ENCODE peak calls at places on chromosome 3, in seven cellular contexts. One of them, this sample, is unnamed.

GRCh38 chr3:154779571-154779970 is 300.5 kb upstream of the MME start:
- DNase-seq in lung: no peak
- DNase-seq in activated CD8-positive, alpha-beta memory T cell treated with anti-CD3 and anti-CD28 coated beads for 48 hours: no peak
- DNase-seq in Calu3: no peak
- DNase-seq in activated effector memory CD4-positive, alpha-beta T cell treated with anti-CD3 and anti-CD28 coated beads, Interleukin-2, amount 50 U/mL, for 16 hours: no peak
- DNase-seq in stimulated activated CD4-positive, alpha-beta T cell treated with anti-CD3 and anti-CD28 coated beads, Interleukin-2, amount 100 ng/mL, for 48 hours: no peak
- DNase-seq in SK-MEL-5: peak; percentile 81
- DNase-seq in this sample: no peak

GRCh38 chr3:187292186-187292585 is 649 bp upstream of the MASP1 start:
- DNase-seq in lung: no peak
- DNase-seq in Calu3: no peak
- DNase-seq in activated CD8-positive, alpha-beta memory T cell treated with anti-CD3 and anti-CD28 coated beads for 48 hours: no peak
- DNase-seq in activated effector memory CD4-positive, alpha-beta T cell treated with anti-CD3 and anti-CD28 coated beads, Interleukin-2, amount 50 U/mL, for 16 hours: no peak
- DNase-seq in stimulated activated CD4-positive, alpha-beta T cell treated with anti-CD3 and anti-CD28 coated beads, Interleukin-2, amount 100 ng/mL, for 48 hours: no peak
- DNase-seq in SK-MEL-5: no peak
- DNase-seq in this sample: no peak

GRCh38 chr3:119782435-119782834 is 534 bp downstream of the NR1I2 start:
- DNase-seq in SK-MEL-5: no peak
- DNase-seq in stimulated activated CD4-positive, alpha-beta T cell treated with anti-CD3 and anti-CD28 coated beads, Interleukin-2, amount 100 ng/mL, for 48 hours: no peak
- DNase-seq in Calu3: no peak
- DNase-seq in activated CD8-positive, alpha-beta memory T cell treated with anti-CD3 and anti-CD28 coated beads for 48 hours: no peak
- DNase-seq in lung: no peak
- DNase-seq in activated effector memory CD4-positive, alpha-beta T cell treated with anti-CD3 and anti-CD28 coated beads, Interleukin-2, amount 50 U/mL, for 16 hours: no peak
- DNase-seq in this sample: no peak

GRCh38 chr3:5731100-5731499 is 543.6 kb downstream of the EDEM1 start:
- DNase-seq in SK-MEL-5: peak; percentile 67
- DNase-seq in stimulated activated CD4-positive, alpha-beta T cell treated with anti-CD3 and anti-CD28 coated beads, Interleukin-2, amount 100 ng/mL, for 48 hours: no peak
- DNase-seq in lung: no peak
- DNase-seq in activated effector memory CD4-positive, alpha-beta T cell treated with anti-CD3 and anti-CD28 coated beads, Interleukin-2, amount 50 U/mL, for 16 hours: no peak
- DNase-seq in Calu3: no peak
- DNase-seq in activated CD8-positive, alpha-beta memory T cell treated with anti-CD3 and anti-CD28 coated beads for 48 hours: no peak
- DNase-seq in this sample: no peak

GRCh38 chr3:192888121-192888520 is 29.5 kb downstream of the MB21D2 start:
- DNase-seq in Calu3: no peak
- DNase-seq in lung: no peak
- DNase-seq in SK-MEL-5: no peak
- DNase-seq in activated effector memory CD4-positive, alpha-beta T cell treated with anti-CD3 and anti-CD28 coated beads, Interleukin-2, amount 50 U/mL, for 16 hours: no peak
- DNase-seq in activated CD8-positive, alpha-beta memory T cell treated with anti-CD3 and anti-CD28 coated beads for 48 hours: no peak
- DNase-seq in stimulated activated CD4-positive, alpha-beta T cell treated with anti-CD3 and anti-CD28 coated beads, Interleukin-2, amount 100 ng/mL, for 48 hours: no peak
- DNase-seq in this sample: no peak

GRCh38 chr3:53776494-53777101 is 69.6 kb downstream of the CHDH start:
- DNase-seq in activated effector memory CD4-positive, alpha-beta T cell treated with anti-CD3 and anti-CD28 coated beads, Interleukin-2, amount 50 U/mL, for 16 hours: no peak
- DNase-seq in lung: no peak
- DNase-seq in stimulated activated CD4-positive, alpha-beta T cell treated with anti-CD3 and anti-CD28 coated beads, Interleukin-2, amount 100 ng/mL, for 48 hours: no peak
- DNase-seq in activated CD8-positive, alpha-beta memory T cell treated with anti-CD3 and anti-CD28 coated beads for 48 hours: no peak
- DNase-seq in SK-MEL-5: no peak
- DNase-seq in Calu3: no peak
- DNase-seq in this sample: no peak

GRCh38 chr3:173153631-173154030 is 12.6 kb upstream of the SPATA16 start:
- DNase-seq in Calu3: no peak
- DNase-seq in SK-MEL-5: no peak
- DNase-seq in lung: no peak
- DNase-seq in stimulated activated CD4-positive, alpha-beta T cell treated with anti-CD3 and anti-CD28 coated beads, Interleukin-2, amount 100 ng/mL, for 48 hours: no peak
- DNase-seq in activated CD8-positive, alpha-beta memory T cell treated with anti-CD3 and anti-CD28 coated beads for 48 hours: no peak
- DNase-seq in activated effector memory CD4-positive, alpha-beta T cell treated with anti-CD3 and anti-CD28 coated beads, Interleukin-2, amount 50 U/mL, for 16 hours: no peak
- DNase-seq in this sample: no peak

GRCh38 chr3:112744068-112744467 is 102.6 kb downstream of the CD200R1L start:
- DNase-seq in activated CD8-positive, alpha-beta memory T cell treated with anti-CD3 and anti-CD28 coated beads for 48 hours: no peak
- DNase-seq in activated effector memory CD4-positive, alpha-beta T cell treated with anti-CD3 and anti-CD28 coated beads, Interleukin-2, amount 50 U/mL, for 16 hours: no peak
- DNase-seq in SK-MEL-5: no peak
- DNase-seq in lung: no peak
- DNase-seq in stimulated activated CD4-positive, alpha-beta T cell treated with anti-CD3 and anti-CD28 coated beads, Interleukin-2, amount 100 ng/mL, for 48 hours: no peak
- DNase-seq in Calu3: no peak
- DNase-seq in this sample: no peak

GRCh38 chr3:169657351-169658124 is 6.0 kb downstream of the MECOM start:
- DNase-seq in Calu3: peak; percentile 63
- DNase-seq in SK-MEL-5: no peak
- DNase-seq in activated effector memory CD4-positive, alpha-beta T cell treated with anti-CD3 and anti-CD28 coated beads, Interleukin-2, amount 50 U/mL, for 16 hours: no peak
- DNase-seq in stimulated activated CD4-positive, alpha-beta T cell treated with anti-CD3 and anti-CD28 coated beads, Interleukin-2, amount 100 ng/mL, for 48 hours: no peak
- DNase-seq in lung: peak; percentile 63
- DNase-seq in activated CD8-positive, alpha-beta memory T cell treated with anti-CD3 and anti-CD28 coated beads for 48 hours: no peak
- DNase-seq in this sample: no peak

GRCh38 chr3:148707596-148708386 is 10.1 kb downstream of the AGTR1 start:
- DNase-seq in Calu3: no peak
- DNase-seq in activated effector memory CD4-positive, alpha-beta T cell treated with anti-CD3 and anti-CD28 coated beads, Interleukin-2, amount 50 U/mL, for 16 hours: no peak
- DNase-seq in activated CD8-positive, alpha-beta memory T cell treated with anti-CD3 and anti-CD28 coated beads for 48 hours: no peak
- DNase-seq in stimulated activated CD4-positive, alpha-beta T cell treated with anti-CD3 and anti-CD28 coated beads, Interleukin-2, amount 100 ng/mL, for 48 hours: no peak
- DNase-seq in SK-MEL-5: no peak
- DNase-seq in lung: no peak
- DNase-seq in this sample: no peak

GRCh38 chr3:178455966-178456365 is 80.3 kb upstream of the KCNMB2 start:
- DNase-seq in activated effector memory CD4-positive, alpha-beta T cell treated with anti-CD3 and anti-CD28 coated beads, Interleukin-2, amount 50 U/mL, for 16 hours: no peak
- DNase-seq in stimulated activated CD4-positive, alpha-beta T cell treated with anti-CD3 and anti-CD28 coated beads, Interleukin-2, amount 100 ng/mL, for 48 hours: no peak
- DNase-seq in Calu3: no peak
- DNase-seq in SK-MEL-5: no peak
- DNase-seq in activated CD8-positive, alpha-beta memory T cell treated with anti-CD3 and anti-CD28 coated beads for 48 hours: no peak
- DNase-seq in lung: no peak
- DNase-seq in this sample: no peak

GRCh38 chr3:195751584-195751983 is 30.8 kb downstream of the MUC20 start:
- DNase-seq in Calu3: no peak
- DNase-seq in lung: no peak
- DNase-seq in activated CD8-positive, alpha-beta memory T cell treated with anti-CD3 and anti-CD28 coated beads for 48 hours: no peak
- DNase-seq in SK-MEL-5: no peak
- DNase-seq in stimulated activated CD4-positive, alpha-beta T cell treated with anti-CD3 and anti-CD28 coated beads, Interleukin-2, amount 100 ng/mL, for 48 hours: no peak
- DNase-seq in activated effector memory CD4-positive, alpha-beta T cell treated with anti-CD3 and anti-CD28 coated beads, Interleukin-2, amount 50 U/mL, for 16 hours: no peak
- DNase-seq in this sample: no peak

GRCh38 chr3:129745253-129745652 is 138.8 kb upstream of the PLXND1 start:
- DNase-seq in SK-MEL-5: no peak
- DNase-seq in lung: no peak
- DNase-seq in Calu3: no peak
- DNase-seq in stimulated activated CD4-positive, alpha-beta T cell treated with anti-CD3 and anti-CD28 coated beads, Interleukin-2, amount 100 ng/mL, for 48 hours: no peak
- DNase-seq in activated effector memory CD4-positive, alpha-beta T cell treated with anti-CD3 and anti-CD28 coated beads, Interleukin-2, amount 50 U/mL, for 16 hours: no peak
- DNase-seq in activated CD8-positive, alpha-beta memory T cell treated with anti-CD3 and anti-CD28 coated beads for 48 hours: no peak
- DNase-seq in this sample: no peak

GRCh38 chr3:32782417-32782816 is 35.4 kb upstream of the TRIM71 start:
- DNase-seq in SK-MEL-5: no peak
- DNase-seq in lung: no peak
- DNase-seq in activated CD8-positive, alpha-beta memory T cell treated with anti-CD3 and anti-CD28 coated beads for 48 hours: no peak
- DNase-seq in activated effector memory CD4-positive, alpha-beta T cell treated with anti-CD3 and anti-CD28 coated beads, Interleukin-2, amount 50 U/mL, for 16 hours: no peak
- DNase-seq in stimulated activated CD4-positive, alpha-beta T cell treated with anti-CD3 and anti-CD28 coated beads, Interleukin-2, amount 100 ng/mL, for 48 hours: no peak
- DNase-seq in Calu3: no peak
- DNase-seq in this sample: no peak

GRCh38 chr3:112097378-112097777 is 11.2 kb downstream of the C3orf52 start:
- DNase-seq in stimulated activated CD4-positive, alpha-beta T cell treated with anti-CD3 and anti-CD28 coated beads, Interleukin-2, amount 100 ng/mL, for 48 hours: no peak
- DNase-seq in activated effector memory CD4-positive, alpha-beta T cell treated with anti-CD3 and anti-CD28 coated beads, Interleukin-2, amount 50 U/mL, for 16 hours: no peak
- DNase-seq in Calu3: peak; percentile 79
- DNase-seq in SK-MEL-5: peak; percentile 83
- DNase-seq in activated CD8-positive, alpha-beta memory T cell treated with anti-CD3 and anti-CD28 coated beads for 48 hours: no peak
- DNase-seq in lung: peak; percentile 66
- DNase-seq in this sample: peak; percentile 99

GRCh38 chr3:58093573-58094195 is 85.5 kb downstream of the FLNB start:
- DNase-seq in Calu3: peak; percentile 54
- DNase-seq in SK-MEL-5: peak; percentile 8
- DNase-seq in activated effector memory CD4-positive, alpha-beta T cell treated with anti-CD3 and anti-CD28 coated beads, Interleukin-2, amount 50 U/mL, for 16 hours: no peak
- DNase-seq in activated CD8-positive, alpha-beta memory T cell treated with anti-CD3 and anti-CD28 coated beads for 48 hours: no peak
- DNase-seq in lung: no peak
- DNase-seq in stimulated activated CD4-positive, alpha-beta T cell treated with anti-CD3 and anti-CD28 coated beads, Interleukin-2, amount 100 ng/mL, for 48 hours: no peak
- DNase-seq in this sample: peak; percentile 67

GRCh38 chr3:183131735-183132134 is 30.8 kb downstream of the LAMP3 start:
- DNase-seq in lung: no peak
- DNase-seq in stimulated activated CD4-positive, alpha-beta T cell treated with anti-CD3 and anti-CD28 coated beads, Interleukin-2, amount 100 ng/mL, for 48 hours: no peak
- DNase-seq in SK-MEL-5: no peak
- DNase-seq in Calu3: no peak
- DNase-seq in activated effector memory CD4-positive, alpha-beta T cell treated with anti-CD3 and anti-CD28 coated beads, Interleukin-2, amount 50 U/mL, for 16 hours: no peak
- DNase-seq in activated CD8-positive, alpha-beta memory T cell treated with anti-CD3 and anti-CD28 coated beads for 48 hours: no peak
- DNase-seq in this sample: no peak

GRCh38 chr3:48402281-48402732 is 27.6 kb downstream of the PLXNB1 start:
- DNase-seq in Calu3: peak; percentile 42
- DNase-seq in SK-MEL-5: peak; percentile 6
- DNase-seq in lung: peak; percentile 64
- DNase-seq in stimulated activated CD4-positive, alpha-beta T cell treated with anti-CD3 and anti-CD28 coated beads, Interleukin-2, amount 100 ng/mL, for 48 hours: no peak
- DNase-seq in activated CD8-positive, alpha-beta memory T cell treated with anti-CD3 and anti-CD28 coated beads for 48 hours: no peak
- DNase-seq in activated effector memory CD4-positive, alpha-beta T cell treated with anti-CD3 and anti-CD28 coated beads, Interleukin-2, amount 50 U/mL, for 16 hours: peak; percentile 39
- DNase-seq in this sample: no peak

GRCh38 chr3:179321585-179322322 is 1.1 kb upstream of the ZNF639 start:
- DNase-seq in Calu3: peak; percentile 51
- DNase-seq in lung: no peak
- DNase-seq in SK-MEL-5: peak; percentile 60
- DNase-seq in activated CD8-positive, alpha-beta memory T cell treated with anti-CD3 and anti-CD28 coated beads for 48 hours: no peak
- DNase-seq in stimulated activated CD4-positive, alpha-beta T cell treated with anti-CD3 and anti-CD28 coated beads, Interleukin-2, amount 100 ng/mL, for 48 hours: no peak
- DNase-seq in activated effector memory CD4-positive, alpha-beta T cell treated with anti-CD3 and anti-CD28 coated beads, Interleukin-2, amount 50 U/mL, for 16 hours: no peak
- DNase-seq in this sample: peak; percentile 32